ENCODE peak calls at places on chromosome 21, in eight cellular contexts. E is fibroblast of the aortic adventitia, L is lower lobe of right lung, T is AG10803, N is IMR-90, C is epithelial cell of esophagus, O is pancreas, X is tibial artery. D is an unnamed sample.

GRCh38 chr21:42986125-42986783 is 11.9 kb downstream of the PKNOX1 start:
- DNase-seq in E (no peak), L (no peak), T (no peak), N (no peak), C (no peak), O (no peak), X (no peak), D (no peak)

GRCh38 chr21:38817371-38818335 is 11.9 kb downstream of the ETS2 start:
- DNase-seq in E (peak), L (no peak), T (peak), N (peak), C (peak), O (no peak), X (peak), D (peak)

GRCh38 chr21:19553930-19554615 is 1150.5 kb upstream of the TMPRSS15 start:
- DNase-seq in E (no peak), L (no peak), T (no peak), N (no peak), C (no peak), O (no peak), X (no peak), D (no peak)

GRCh38 chr21:44615466-44615865 is 3.6 kb downstream of the KRTAP10-8 start:
- DNase-seq in E (no peak), L (no peak), T (no peak), N (no peak), C (no peak), O (no peak), X (no peak), D (no peak)

GRCh38 chr21:34526618-34527290 is 14.7 kb upstream of the KCNE1 start:
- DNase-seq in E (peak), L (peak), T (peak), N (peak), C (peak), O (no peak), X (peak), D (peak)

GRCh38 chr21:27564684-27565280 is 597.9 kb upstream of the ADAMTS5 start:
- DNase-seq in E (peak), L (no peak), T (peak), N (peak), C (peak), O (peak), X (no peak), D (peak)

GRCh38 chr21:32817206-32817605 is 45.7 kb upstream of the PAXBP1 start:
- DNase-seq in E (no peak), L (no peak), T (no peak), N (no peak), C (no peak), O (no peak), X (no peak), D (no peak)

GRCh38 chr21:44723177-44724131 is 12.1 kb upstream of the TSPEAR start:
- DNase-seq in E (no peak), L (no peak), T (no peak), N (no peak), C (peak), O (peak), X (no peak), D (no peak)

GRCh38 chr21:17612565-17613241 is at the start of gene BTG3:
- DNase-seq in E (peak), L (peak), T (peak), N (peak), C (peak), O (peak), X (peak), D (peak)

GRCh38 chr21:15063081-15063820 is 1.5 kb downstream of the NRIP1 start:
- DNase-seq in E (peak), L (no peak), T (no peak), N (peak), C (peak), O (no peak), X (no peak), D (peak)

GRCh38 chr21:38494254-38494648 is 4.0 kb downstream of the ERG start:
- DNase-seq in E (no peak), L (no peak), T (no peak), N (no peak), C (no peak), O (no peak), X (no peak), D (no peak)

GRCh38 chr21:32726742-32727477 is 903 bp downstream of the SYNJ1 start:
- DNase-seq in E (peak), L (no peak), T (peak), N (peak), C (peak), O (no peak), X (peak), D (peak)

GRCh38 chr21:32412162-32412997 is at the start of gene EVA1C:
- DNase-seq in E (peak), L (peak), T (no peak), N (peak), C (peak), O (peak), X (peak), D (peak)

GRCh38 chr21:42535602-42536171 is 22.0 kb downstream of the SLC37A1 start:
- DNase-seq in E (no peak), L (peak), T (no peak), N (no peak), C (no peak), O (no peak), X (peak), D (no peak)

GRCh38 chr21:38729745-38730401 is 75.9 kb upstream of the ETS2 start:
- DNase-seq in E (no peak), L (no peak), T (peak), N (peak), C (peak), O (no peak), X (no peak), D (no peak)

GRCh38 chr21:43869486-43870325 is 4.7 kb downstream of the AGPAT3 start:
- DNase-seq in E (no peak), L (no peak), T (no peak), N (no peak), C (no peak), O (no peak), X (no peak), D (no peak)

GRCh38 chr21:21921410-21922232 is 923.4 kb downstream of the NCAM2 start:
- DNase-seq in E (peak), L (no peak), T (peak), N (peak), C (peak), O (no peak), X (no peak), D (peak)

GRCh38 chr21:43940329-43940653 is 71.8 kb upstream of the TRAPPC10 start:
- DNase-seq in E (no peak), L (no peak), T (no peak), N (no peak), C (no peak), O (no peak), X (no peak), D (no peak)

GRCh38 chr21:37074546-37074945 is 1.5 kb downstream of the TTC3 start:
- DNase-seq in E (no peak), L (no peak), T (no peak), N (no peak), C (peak), O (no peak), X (no peak), D (no peak)

GRCh38 chr21:37642493-37642892 is 273.8 kb downstream of the KCNJ6 start:
- DNase-seq in E (no peak), L (no peak), T (no peak), N (no peak), C (peak), O (no peak), X (no peak), D (no peak)

GRCh38 chr21:43303240-43304178 is 123.4 kb downstream of the SIK1 start:
- DNase-seq in E (no peak), L (no peak), T (no peak), N (no peak), C (no peak), O (peak), X (peak), D (no peak)

GRCh38 chr21:23951251-23951650 is 1656.0 kb downstream of the MRPL39 start:
- DNase-seq in E (peak), L (no peak), T (no peak), N (peak), C (no peak), O (no peak), X (no peak), D (peak)

GRCh38 chr21:43736224-43736883 is 17.4 kb downstream of the PDXK start:
- DNase-seq in E (no peak), L (no peak), T (no peak), N (no peak), C (no peak), O (no peak), X (no peak), D (no peak)

GRCh38 chr21:37965088-37965805 is 49.0 kb upstream of the KCNJ6 start:
- DNase-seq in E (no peak), L (no peak), T (no peak), N (no peak), C (no peak), O (no peak), X (no peak), D (no peak)

GRCh38 chr21:27532081-27532480 is 565.2 kb upstream of the ADAMTS5 start:
- DNase-seq in E (peak), L (no peak), T (no peak), N (peak), C (peak), O (no peak), X (no peak), D (peak)

GRCh38 chr21:15631342-15631741 is 98.4 kb upstream of the USP25 start:
- DNase-seq in E (peak), L (no peak), T (peak), N (peak), C (peak), O (no peak), X (no peak), D (peak)

GRCh38 chr21:34004984-34005383 is 68.4 kb upstream of the MRPS6 start:
- DNase-seq in E (no peak), L (no peak), T (no peak), N (no peak), C (no peak), O (no peak), X (peak), D (no peak)

GRCh38 chr21:17436626-17437111 is 76.2 kb upstream of the CXADR start:
- DNase-seq in E (peak), L (no peak), T (no peak), N (no peak), C (no peak), O (no peak), X (no peak), D (peak)

GRCh38 chr21:30831194-30831765 is 1.7 kb upstream of the KRTAP7-1 start:
- DNase-seq in E (no peak), L (no peak), T (no peak), N (no peak), C (peak), O (no peak), X (no peak), D (peak)

GRCh38 chr21:43688906-43689305 is 29.5 kb downstream of the RRP1B start:
- DNase-seq in E (no peak), L (no peak), T (no peak), N (no peak), C (no peak), O (peak), X (no peak), D (no peak)

GRCh38 chr21:41443562-41443961 is 17.5 kb downstream of the MX1 start:
- DNase-seq in E (no peak), L (no peak), T (no peak), N (no peak), C (no peak), O (no peak), X (peak), D (no peak)
- H3K4me3 ChIP-seq in E (no peak), L (no peak), T (no peak), N (no peak), C (no peak), O (no peak), X (no peak), D (no peak)

DNA sequence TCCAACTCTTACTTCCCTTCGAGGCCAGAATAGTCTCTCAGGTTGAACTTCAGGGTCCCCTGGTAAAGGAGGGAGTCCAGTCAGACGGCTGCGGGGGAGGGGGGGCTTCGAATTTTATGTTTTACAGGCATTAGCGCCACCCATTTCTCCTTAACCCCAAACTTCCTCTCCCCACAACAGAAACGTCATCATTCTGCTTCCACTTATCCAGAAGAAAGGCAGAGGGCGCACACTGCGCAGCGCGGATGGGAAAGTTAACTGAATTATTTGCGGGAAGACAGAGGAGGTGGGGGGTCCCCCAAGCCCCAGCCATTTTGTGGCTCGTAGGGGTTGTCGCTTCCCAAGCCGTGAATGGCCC is 529 bp upstream of the PRMT2 start:
- DNase-seq in E (peak), L (peak), T (peak), N (peak), C (peak), O (no peak), X (no peak), D (peak)
- TF ChIP-seq CTCF in E (peak), L (peak), T (peak), N (peak), C (peak), O (no peak), X (no peak), D (peak)

GRCh38 chr21:46284077-46284644 is 1.2 kb downstream of the MCM3AP start:
- DNase-seq in E (no peak), L (no peak), T (no peak), N (no peak), C (no peak), O (no peak), X (no peak), D (no peak)

GRCh38 chr21:46285206-46285661 is at the start of gene MCM3AP:
- DNase-seq in E (no peak), L (no peak), T (no peak), N (no peak), C (no peak), O (no peak), X (no peak), D (no peak)

GRCh38 chr21:46285761-46286667 is at the start of gene YBEY:
- DNase-seq in E (peak), L (peak), T (peak), N (peak), C (peak), O (peak), X (peak), D (peak)

GRCh38 chr21:46286668-46286982 is 483 bp downstream of the YBEY start:
- DNase-seq in E (no peak), L (no peak), T (no peak), N (no peak), C (no peak), O (no peak), X (no peak), D (no peak)

DNA sequence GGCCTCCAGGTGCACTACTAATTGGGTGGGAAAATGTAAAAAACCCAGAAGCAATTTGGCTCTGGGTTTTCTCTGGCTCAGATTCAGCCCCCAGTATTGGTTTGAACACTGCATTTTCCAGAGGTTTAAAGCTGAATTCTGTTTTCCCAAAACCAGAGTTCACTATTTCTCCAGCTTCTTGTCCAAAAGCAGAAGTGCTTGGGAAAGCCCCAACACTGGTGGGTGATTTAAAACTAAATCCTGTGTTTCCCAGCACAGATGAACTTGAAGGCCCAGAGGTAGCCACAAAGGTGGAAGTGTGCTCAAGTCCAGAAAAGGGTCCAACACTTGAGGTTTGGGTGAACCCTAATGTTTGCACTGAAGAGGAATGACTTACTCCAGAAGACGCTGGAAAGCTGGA is 689 bp downstream of the MCM3AP start:
- DNase-seq in E (no peak), L (no peak), T (no peak), N (no peak), C (no peak), O (no peak), X (no peak), D (no peak)
- H3K4me3 ChIP-seq in E (peak), L (peak), T (peak), N (peak), C (peak), O (peak), X (peak), D (peak)

GRCh38 chr21:25350056-25350455 is 257.2 kb downstream of the MRPL39 start:
- DNase-seq in E (peak), L (no peak), T (peak), N (peak), C (peak), O (no peak), X (no peak), D (peak)
- TF ChIP-seq CTCF in E (peak), L (peak), T (peak), N (peak), C (peak), O (no peak), X (no peak), D (peak)

DNA sequence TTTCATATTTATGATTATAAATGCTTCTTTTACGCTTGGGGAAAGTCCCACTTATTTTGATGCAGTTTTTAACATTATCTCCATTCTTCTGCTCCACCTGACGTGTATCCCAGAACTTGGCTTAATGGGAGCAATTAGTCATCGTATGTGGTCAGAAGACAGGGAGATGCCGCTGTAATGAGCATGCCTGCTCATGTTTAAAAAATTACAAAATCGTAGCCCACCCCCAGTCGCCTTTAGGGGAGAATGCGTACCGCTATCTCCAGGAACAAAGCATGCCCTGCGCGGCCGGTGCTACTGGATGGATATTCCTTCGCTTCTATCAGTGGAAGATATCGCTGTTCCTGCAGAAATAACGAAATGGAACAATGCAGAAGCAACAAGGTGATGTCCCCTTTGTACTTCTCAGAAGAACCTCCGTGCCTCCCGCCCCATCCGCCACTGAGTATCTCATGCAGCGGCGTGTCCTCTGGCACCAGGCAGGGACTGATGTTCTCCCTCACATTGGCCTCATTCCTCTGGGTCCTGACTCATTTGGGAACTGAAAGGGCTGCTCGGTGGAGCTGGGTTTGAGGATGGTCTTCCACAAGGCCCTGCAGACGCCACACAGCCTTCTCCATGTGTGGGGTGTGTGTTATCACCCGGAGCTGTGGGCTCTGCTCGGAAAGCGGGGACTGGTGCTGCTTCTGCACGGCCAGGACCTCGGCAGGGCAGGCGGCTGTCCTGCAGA is 116.3 kb upstream of the COL6A1 start:
- DNase-seq in E (peak), L (peak), T (peak), N (peak), C (peak), O (no peak), X (no peak), D (peak)
- H3K4me3 ChIP-seq in E (no peak), L (no peak), T (no peak), N (no peak), C (no peak), O (no peak), X (no peak), D (no peak)

GRCh38 chr21:28793043-28793442 is 199.6 kb downstream of the LTN1 start:
- DNase-seq in E (peak), L (no peak), T (peak), N (peak), C (no peak), O (no peak), X (no peak), D (peak)
- TF ChIP-seq CTCF in E (peak), L (peak), T (peak), N (peak), C (peak), O (no peak), X (peak), D (peak)

DNA sequence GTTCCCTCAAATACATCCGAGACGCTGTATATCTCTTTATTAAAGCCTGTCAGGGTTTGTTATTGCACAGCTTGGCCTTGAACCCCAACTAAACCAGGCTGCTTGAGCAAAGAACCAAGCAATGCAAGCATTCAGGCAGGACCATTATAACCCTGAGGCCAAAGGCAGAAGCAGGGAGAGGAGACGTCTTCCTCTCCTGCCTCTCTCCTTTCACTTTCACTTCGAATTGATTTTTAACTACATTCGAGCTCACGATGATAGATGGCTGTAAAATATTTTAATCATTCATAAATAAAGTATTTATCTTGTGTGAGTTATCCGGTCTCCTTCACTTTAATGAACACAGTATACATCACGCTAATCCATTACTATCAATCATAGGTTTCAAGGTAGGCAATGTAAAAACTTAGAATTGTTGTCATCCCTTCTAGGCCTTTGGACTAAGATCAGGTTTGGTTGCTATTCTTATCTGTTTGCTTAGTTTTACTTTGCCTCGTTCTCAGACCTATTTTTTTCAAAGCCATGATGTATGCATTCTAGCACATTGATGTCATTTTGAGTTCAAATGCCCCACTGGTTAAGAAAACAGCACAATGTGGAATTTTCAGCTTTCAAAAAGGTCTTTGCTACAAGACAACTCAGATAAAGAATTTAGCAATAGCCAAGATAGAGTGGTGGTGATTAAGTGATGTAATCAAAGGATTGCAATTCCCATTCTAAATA is 480.2 kb upstream of the RUNX1 start:
- DNase-seq in E (peak), L (no peak), T (no peak), N (peak), C (no peak), O (no peak), X (no peak), D (peak)
- H3K4me3 ChIP-seq in E (no peak), L (peak), T (peak), N (peak), C (no peak), O (peak), X (peak), D (peak)

D was measured in fibroblast of pulmonary artery.